ENCODE peak calls at places on chromosomes 16 and 17, in five cellular contexts. Y, T, O, C and F are unnamed samples. For H3K9me3, the result is how much of the 10 kb centered on the place peaks cover.

GRCh38 chr16:30697264-30698138 is 1.5 kb upstream of the SRCAP start:
- DNase-seq in Y (no peak), T (no peak), O (no peak), C (no peak), F (no peak)

GRCh38 chr16:47774661-47775060 is 313.5 kb downstream of the PHKB start:
- DNase-seq in Y (peak), T (no peak), O (no peak), C (peak), F (peak)

GRCh38 chr17:44610331-44610730 is 45.9 kb upstream of the MEIOC start:
- DNase-seq in Y (no peak), T (no peak), O (no peak), C (no peak), F (no peak)

GRCh38 chr17:36544049-36544319 is 735 bp upstream of the GGNBP2 start:
- DNase-seq in Y (no peak), T (peak), O (peak), C (peak), F (no peak)

GRCh38 chr16:74226361-74226979 is 70.1 kb upstream of the PSMD7 start:
- DNase-seq in Y (no peak), T (no peak), O (no peak), C (peak), F (no peak)

GRCh38 chr17:78401246-78401645 is 22.8 kb downstream of the PGS1 start:
- DNase-seq in Y (no peak), T (no peak), O (no peak), C (no peak), F (no peak)

GRCh38 chr17:73747221-73748002 is 103.2 kb upstream of the SDK2 start:
- DNase-seq in Y (no peak), T (peak), O (peak), C (no peak), F (no peak)

GRCh38 chr16:49332589-49333267 is 40.9 kb upstream of the C16orf78 start:
- DNase-seq in Y (no peak), T (no peak), O (no peak), C (peak), F (no peak)

GRCh38 chr17:41211845-41212466 is 14.5 kb upstream of the KRTAP9-2 start:
- DNase-seq in Y (peak), T (no peak), O (no peak), C (no peak), F (no peak)

GRCh38 chr16:17469011-17469741 is 1.6 kb downstream of the XYLT1 start:
- DNase-seq in Y (peak), T (no peak), O (no peak), C (peak), F (no peak)

GRCh38 chr16:48003226-48003907 is 152.4 kb downstream of the ABCC12 start:
- DNase-seq in Y (no peak), T (no peak), O (no peak), C (peak), F (no peak)

GRCh38 chr17:17681744-17682292 is 560 bp downstream of the RAI1 start:
- DNase-seq in Y (peak), T (peak), O (peak), C (peak), F (no peak)

GRCh38 chr16:85610059-85610445 is 3.1 kb upstream of the GSE1 start:
- DNase-seq in Y (peak), T (no peak), O (no peak), C (no peak), F (no peak)

GRCh38 chr16:73058221-73058615 is 10.3 kb upstream of the ZFHX3 start:
- DNase-seq in Y (peak), T (peak), O (peak), C (no peak), F (no peak)

DNA sequence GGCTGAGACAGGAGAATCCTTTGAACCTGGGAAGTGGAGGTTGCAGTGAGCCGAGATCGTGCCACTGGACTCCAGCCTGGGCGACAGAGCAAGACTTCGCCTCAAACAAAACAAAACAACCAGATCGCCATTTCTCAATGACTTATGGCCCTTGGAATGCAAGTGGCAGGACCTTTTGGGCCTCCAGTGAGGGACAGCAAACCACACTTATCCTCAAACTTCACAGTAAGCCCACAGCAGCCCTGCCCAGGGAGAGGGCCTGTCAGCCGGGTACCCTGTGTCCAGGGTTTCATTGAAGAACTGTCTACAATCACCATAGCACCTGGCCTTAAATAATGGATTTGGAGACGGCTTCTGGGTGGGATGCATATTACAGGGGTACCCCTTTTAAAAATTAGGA is 11.7 kb downstream of the TRAF4 start:
- DNase-seq in Y (no peak), T (no peak), O (no peak), C (no peak), F (no peak)
- H3K27ac ChIP-seq in Y (no peak), T (no peak), O (no peak), C (no peak), F (no peak)

GRCh38 chr16:3292604-3293003 is 9.3 kb downstream of the ZNF263 start:
- DNase-seq in Y (no peak), T (no peak), O (no peak), C (no peak), F (no peak)
- H3K9me3 ChIP-seq in Y (half or more), T (half or more), O (under half), C (under half), F (under half)

GRCh38 chr17:19019041-19019941 is 14.7 kb upstream of the FAM83G start:
- DNase-seq in Y (no peak), T (peak), O (peak), C (no peak), F (no peak)
- H3K27ac ChIP-seq in Y (no peak), T (no peak), O (no peak), C (no peak), F (no peak)

DNA sequence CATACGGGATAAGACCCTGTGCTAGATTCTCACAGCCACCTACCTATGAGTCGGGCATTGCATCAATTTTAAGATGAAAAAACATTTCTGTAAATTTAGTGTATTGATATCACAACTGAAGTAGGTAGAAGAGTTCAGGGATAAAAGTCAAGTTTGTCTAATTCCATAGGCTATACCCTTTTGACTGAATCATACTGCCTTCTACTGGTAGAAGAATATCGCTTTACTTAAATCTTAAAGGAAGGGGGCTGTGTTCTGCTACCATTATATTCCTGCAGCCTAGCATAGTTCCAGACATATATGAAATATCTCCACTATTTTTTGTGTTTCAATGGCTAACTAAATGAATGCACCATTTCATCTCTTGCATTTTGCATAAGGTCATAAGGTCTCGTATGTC is 1128.6 kb downstream of the CDH8 start:
- DNase-seq in Y (no peak), T (no peak), O (no peak), C (no peak), F (no peak)
- H3K9me3 ChIP-seq in Y (under half), T (under half), O (under half), C (under half), F (under half)

DNA sequence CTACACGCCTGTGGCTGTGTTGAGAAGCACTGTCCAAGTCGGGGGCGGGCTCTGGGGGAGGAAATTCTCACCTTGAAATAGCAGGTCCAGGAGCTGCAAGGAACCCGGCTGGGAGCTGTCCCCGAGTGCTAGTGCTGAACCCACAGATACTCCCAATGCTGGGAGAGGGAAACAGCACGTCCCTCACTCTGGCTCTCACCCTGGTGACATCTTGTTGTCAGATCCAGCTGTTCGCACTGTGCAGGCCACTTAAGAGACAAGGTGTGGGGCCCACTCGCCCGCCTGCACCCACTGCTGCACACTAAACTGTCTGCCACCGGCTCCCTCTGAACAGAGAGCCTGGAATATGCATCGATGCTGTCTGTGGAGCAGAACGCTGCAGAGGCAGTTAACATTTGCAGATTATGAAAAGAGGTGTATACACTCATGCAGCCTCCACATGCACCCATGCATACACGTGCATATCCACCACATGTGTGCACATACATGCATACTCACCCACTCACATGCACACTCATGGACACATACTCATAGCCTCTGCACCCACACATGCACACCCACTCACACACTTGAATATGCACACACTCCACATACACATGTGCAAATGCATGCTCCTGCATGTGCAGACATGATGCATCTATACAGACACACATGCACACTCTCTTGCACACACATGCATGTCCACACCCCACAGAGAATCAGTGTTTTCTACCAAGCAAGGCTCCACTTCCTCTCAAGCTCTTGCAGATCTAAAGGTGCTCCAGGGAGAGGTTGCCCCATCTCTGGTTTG is 42.0 kb downstream of the MGAT5B start:
- DNase-seq in Y (peak), T (peak), O (peak), C (peak), F (peak)
- H3K27ac ChIP-seq in Y (no peak), T (no peak), O (no peak), C (no peak), F (no peak)

DNA sequence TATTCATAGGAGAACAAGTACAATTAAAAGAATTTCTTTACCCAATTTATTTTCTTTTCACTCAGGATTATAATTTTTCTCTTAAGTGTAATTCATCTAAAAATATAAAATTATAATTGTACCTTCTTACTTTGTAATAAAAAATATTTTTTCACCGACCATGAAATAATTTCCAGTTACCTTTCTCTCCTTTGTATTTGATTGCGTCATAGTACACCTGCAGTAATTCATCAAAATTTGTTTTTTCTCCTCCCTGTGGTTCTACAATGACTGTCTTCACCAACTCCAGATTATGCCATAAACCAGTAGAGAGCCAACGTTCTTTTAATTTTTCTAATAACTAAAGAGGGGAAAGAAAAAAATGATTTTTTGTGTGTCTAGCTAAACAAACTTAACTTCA is 119.1 kb downstream of the BRIP1 start:
- DNase-seq in Y (no peak), T (no peak), O (no peak), C (no peak), F (no peak)
- H3K9me3 ChIP-seq in Y (under half), T (under half), O (under half), C (under half), F (under half)

GRCh38 chr17:74971842-74972106 is 785 bp downstream of the HID1 start:
- DNase-seq in Y (no peak), T (no peak), O (no peak), C (no peak), F (no peak)

GRCh38 chr17:74970395-74970794 is 2.2 kb downstream of the HID1 start:
- DNase-seq in Y (no peak), T (peak), O (no peak), C (no peak), F (no peak)

GRCh38 chr17:74972973-74973328 is 392 bp upstream of the HID1 start:
- DNase-seq in Y (no peak), T (no peak), O (no peak), C (no peak), F (no peak)

GRCh38 chr17:74972107-74972972 is at the start of gene HID1:
- DNase-seq in Y (peak), T (peak), O (peak), C (peak), F (no peak)

DNA sequence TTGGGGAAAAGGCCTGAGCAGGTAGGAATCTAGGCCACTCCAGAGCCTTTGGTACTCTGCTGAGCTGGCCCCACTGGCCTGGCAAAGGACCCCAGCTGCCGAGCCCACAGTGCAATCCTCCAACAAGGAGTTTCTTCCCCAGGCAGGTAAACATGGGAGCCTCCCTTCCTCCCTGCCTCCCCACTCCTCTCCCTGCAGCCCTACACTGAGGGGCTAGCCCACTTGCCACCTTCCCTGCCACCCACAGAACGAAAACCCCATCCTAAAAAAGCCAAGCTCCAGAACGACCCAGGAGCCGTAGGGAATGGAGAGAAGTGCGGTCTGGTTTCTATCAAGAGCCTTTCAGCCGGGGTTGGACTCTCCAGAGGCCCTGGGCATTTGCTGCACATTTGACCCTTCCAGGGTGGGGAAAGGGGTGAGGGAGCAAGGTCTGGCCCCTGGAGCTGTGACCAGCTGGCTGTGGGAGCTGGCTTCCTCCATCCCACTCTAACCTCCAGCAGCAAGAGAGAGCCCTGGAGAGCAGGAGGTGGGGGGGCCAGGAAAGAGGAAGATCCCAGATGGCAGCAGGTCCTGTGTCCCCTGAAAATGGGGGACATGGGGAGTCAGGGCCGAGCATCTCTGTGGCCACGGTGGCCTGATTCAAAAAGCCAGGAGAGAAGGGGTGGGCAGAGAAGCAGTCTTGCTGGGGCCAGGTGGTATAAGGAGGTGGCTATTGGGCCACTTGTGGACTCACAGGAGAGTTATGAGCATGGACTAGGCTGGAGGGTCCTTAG is 1.3 kb downstream of the HID1 start:
- DNase-seq in Y (no peak), T (no peak), O (no peak), C (no peak), F (no peak)
- H3K27ac ChIP-seq in Y (peak), T (peak), O (peak), C (no peak), F (no peak)

GRCh38 chr16:26220894-26221293 is 529.1 kb downstream of the HS3ST4 start:
- DNase-seq in Y (no peak), T (no peak), O (no peak), C (no peak), F (no peak)
- H3K9me3 ChIP-seq in Y (under half), T (under half), O (under half), C (under half), F (under half)